ENCODE peak calls at places on chromosomes 1 and 21, in four cellular contexts. M is EL, T is kidney tubule cell, E is GM10248. W is an unnamed sample.

GRCh38 chr1:25573591-25573930 is 30.2 kb downstream of the LDLRAP1 start:
- DNase-seq in M (no peak), T (peak; percentile 19), E (no peak), W (no peak)

GRCh38 chr1:204080163-204080903 is 7.4 kb downstream of the SOX13 start:
- DNase-seq in M (peak; percentile 92), T (peak; percentile 93), E (no peak), W (peak; percentile 80)

GRCh38 chr1:155126494-155127104 is 1.1 kb upstream of the EFNA1 start:
- DNase-seq in M (peak; percentile 19), T (peak; percentile 70), E (no peak), W (no peak)

GRCh38 chr1:192485692-192486436 is 89.7 kb upstream of the RGS1 start:
- DNase-seq in M (peak; percentile 94), T (peak; percentile 89), E (no peak), W (peak; percentile 97)

GRCh38 chr1:172135076-172135672 is 285.3 kb upstream of the C1orf105 start:
- DNase-seq in M (no peak), T (no peak), E (peak; percentile 16), W (no peak)

GRCh38 chr1:116393015-116393414 is 20.0 kb downstream of the ATP1A1 start:
- DNase-seq in M (no peak), T (no peak), E (no peak), W (no peak)

GRCh38 chr1:168628807-168629206 is 52.4 kb downstream of the XCL1 start:
- DNase-seq in M (peak; percentile 29), T (peak; percentile 100), E (no peak), W (peak; percentile 31)

GRCh38 chr1:238061967-238062613 is 171.4 kb upstream of the ZP4 start:
- DNase-seq in M (peak; percentile 51), T (peak; percentile 85), E (no peak), W (no peak)

GRCh38 chr1:15311886-15312285 is 64.9 kb downstream of the FHAD1 start:
- DNase-seq in M (peak; percentile 24), T (peak; percentile 17), E (no peak), W (no peak)

GRCh38 chr1:22711071-22711470 is 432 bp downstream of the EPHB2 start:
- DNase-seq in M (no peak), T (no peak), E (no peak), W (no peak)

GRCh38 chr21:34345091-34345871 is 18.5 kb upstream of the KCNE2 start:
- DNase-seq in M (peak; percentile 69), T (no peak), E (no peak), W (peak; percentile 57)

GRCh38 chr1:212491454-212491853 is 58.7 kb downstream of the NENF start:
- DNase-seq in M (no peak), T (no peak), E (no peak), W (no peak)

GRCh38 chr1:114286179-114286578 is 132.5 kb upstream of the SYT6 start:
- DNase-seq in M (peak; percentile 11), T (no peak), E (no peak), W (peak; percentile 50)

GRCh38 chr1:233328661-233329498 is 1.4 kb downstream of the MAP3K21 start:
- DNase-seq in M (no peak), T (peak; percentile 56), E (no peak), W (no peak)

GRCh38 chr21:46190491-46191131 is 6.4 kb upstream of the SPATC1L start:
- DNase-seq in M (no peak), T (no peak), E (no peak), W (no peak)

GRCh38 chr1:91881280-91881679 is 4.7 kb downstream of the TGFBR3 start:
- DNase-seq in M (no peak), T (no peak), E (no peak), W (no peak)

GRCh38 chr1:63746129-63746864 is 27.5 kb upstream of the ROR1 start:
- DNase-seq in M (peak; percentile 67), T (peak; percentile 84), E (no peak), W (peak; percentile 91)

GRCh38 chr1:921011-921837 is 2.5 kb upstream of the SAMD11 start:
- DNase-seq in M (peak; percentile 80), T (peak; percentile 71), E (no peak), W (peak; percentile 60)

GRCh38 chr1:227757781-227758180 is 22.5 kb downstream of the SNAP47 start:
- DNase-seq in M (no peak), T (no peak), E (no peak), W (no peak)

GRCh38 chr1:46019348-46019747 is 113.1 kb downstream of the PIK3R3 start:
- DNase-seq in M (no peak), T (no peak), E (no peak), W (no peak)

GRCh38 chr1:47679826-47680225 is 242.0 kb downstream of the FOXD2 start:
- DNase-seq in M (no peak), T (no peak), E (no peak), W (no peak)

GRCh38 chr1:6603851-6604558 is 1.3 kb upstream of the KLHL21 start:
- DNase-seq in M (peak; percentile 80), T (peak; percentile 74), E (no peak), W (peak; percentile 95)

GRCh38 chr21:37079211-37079824 is 6.3 kb downstream of the TTC3 start:
- DNase-seq in M (no peak), T (no peak), E (no peak), W (no peak)

GRCh38 chr1:212915245-212916091 is 34.9 kb upstream of the VASH2 start:
- DNase-seq in M (peak; percentile 12), T (peak; percentile 73), E (no peak), W (no peak)

GRCh38 chr1:97832490-97832889 is 88.3 kb downstream of the DPYD start:
- DNase-seq in M (no peak), T (no peak), E (no peak), W (no peak)

GRCh38 chr1:69967245-69967766 is 238.1 kb downstream of the LRRC40 start:
- DNase-seq in M (peak; percentile 38), T (no peak), E (no peak), W (no peak)

GRCh38 chr1:10063878-10064277 is 31.1 kb downstream of the UBE4B start:
- DNase-seq in M (no peak), T (no peak), E (no peak), W (no peak)

GRCh38 chr1:118963456-118964430 is 24.4 kb downstream of the TBX15 start:
- DNase-seq in M (peak; percentile 93), T (peak; percentile 86), E (no peak), W (peak; percentile 97)

GRCh38 chr21:42021751-42022430 is 11.7 kb upstream of the ZBTB21 start:
- DNase-seq in M (no peak), T (peak; percentile 45), E (no peak), W (no peak)

GRCh38 chr1:207981976-207982375 is 71.1 kb upstream of the CD34 start:
- DNase-seq in M (peak; percentile 18), T (peak; percentile 11), E (peak; percentile 36), W (no peak)

GRCh38 chr21:45256912-45257672 is 30.6 kb downstream of the POFUT2 start:
- DNase-seq in M (no peak), T (no peak), E (no peak), W (no peak)

GRCh38 chr21:32645261-32646182 is 33.3 kb upstream of the CFAP298 start:
- DNase-seq in M (no peak), T (no peak), E (no peak), W (no peak)

GRCh38 chr1:60149254-60149653 is 75.7 kb upstream of the C1orf87 start:
- DNase-seq in M (no peak), T (peak; percentile 50), E (no peak), W (no peak)

GRCh38 chr1:95562230-95562629 is 328.2 kb downstream of the RWDD3 start:
- DNase-seq in M (no peak), T (no peak), E (no peak), W (no peak)

GRCh38 chr1:181592261-181592859 is 109.0 kb downstream of the CACNA1E start:
- DNase-seq in M (no peak), T (no peak), E (no peak), W (no peak)

GRCh38 chr1:203624341-203624712 is 2.3 kb upstream of the ATP2B4 start:
- DNase-seq in M (no peak), T (no peak), E (no peak), W (no peak)

GRCh38 chr21:36282568-36283230 is 37.3 kb upstream of the MORC3 start:
- DNase-seq in M (peak; percentile 42), T (no peak), E (no peak), W (peak; percentile 36)